ENCODE peak calls at places on chromosomes 11 and 22, in eight cellular contexts. W, J, I, X, S, U, B and N are unnamed samples.

GRCh38 chr11:125514336-125515101 is 18.5 kb upstream of the FEZ1 start:
- DNase-seq in W (no peak), J (peak), I (peak), X (no peak), S (peak), U (no peak), B (peak), N (peak)

GRCh38 chr22:44461083-44461375 is 37.0 kb downstream of the RTL6 start:
- DNase-seq in W (no peak), J (no peak), I (no peak), X (no peak), S (no peak), U (no peak), B (no peak), N (no peak)

GRCh38 chr11:19951558-19952083 is 208.7 kb downstream of the DBX1 start:
- DNase-seq in W (no peak), J (no peak), I (no peak), X (peak), S (peak), U (no peak), B (peak), N (peak)

GRCh38 chr22:19203839-19204238 is 25.3 kb upstream of the SLC25A1 start:
- DNase-seq in W (no peak), J (no peak), I (no peak), X (no peak), S (no peak), U (no peak), B (no peak), N (no peak)

GRCh38 chr11:35158371-35159081 is 19.6 kb downstream of the CD44 start:
- DNase-seq in W (no peak), J (no peak), I (no peak), X (no peak), S (peak), U (no peak), B (peak), N (peak)

GRCh38 chr11:123430736-123431356 is 777 bp downstream of the GRAMD1B start:
- DNase-seq in W (peak), J (no peak), I (no peak), X (peak), S (peak), U (no peak), B (peak), N (peak)

GRCh38 chr11:47514825-47515647 is 37.9 kb downstream of the CELF1 start:
- DNase-seq in W (no peak), J (peak), I (peak), X (peak), S (peak), U (no peak), B (peak), N (peak)

GRCh38 chr11:9607511-9607899 is 34.0 kb downstream of the WEE1 start:
- DNase-seq in W (no peak), J (no peak), I (no peak), X (no peak), S (no peak), U (no peak), B (no peak), N (no peak)

GRCh38 chr11:66543263-66544107 is 2.4 kb downstream of the ZDHHC24 start:
- DNase-seq in W (peak), J (no peak), I (no peak), X (no peak), S (no peak), U (no peak), B (peak), N (peak)

GRCh38 chr11:10490398-10491232 is 35.6 kb downstream of the AMPD3 start:
- DNase-seq in W (peak), J (peak), I (peak), X (peak), S (peak), U (peak), B (peak), N (peak)

GRCh38 chr11:45815747-45816146 is 10.8 kb downstream of the SLC35C1 start:
- DNase-seq in W (no peak), J (no peak), I (no peak), X (peak), S (peak), U (no peak), B (peak), N (no peak)

GRCh38 chr11:31720225-31720624 is 90.9 kb downstream of the PAX6 start:
- DNase-seq in W (no peak), J (no peak), I (no peak), X (no peak), S (no peak), U (no peak), B (no peak), N (no peak)

GRCh38 chr11:32420937-32421532 is 14.3 kb downstream of the WT1 start:
- DNase-seq in W (no peak), J (no peak), I (no peak), X (no peak), S (peak), U (no peak), B (peak), N (no peak)

GRCh38 chr11:76765863-76766350 is 17.2 kb upstream of the TSKU start:
- DNase-seq in W (no peak), J (no peak), I (no peak), X (no peak), S (no peak), U (no peak), B (no peak), N (no peak)

GRCh38 chr22:24383061-24383460 is 44.3 kb upstream of the ADORA2A start:
- DNase-seq in W (no peak), J (no peak), I (no peak), X (no peak), S (no peak), U (no peak), B (no peak), N (no peak)

GRCh38 chr22:42300286-42301071 is 30.0 kb upstream of the TCF20 start:
- DNase-seq in W (no peak), J (no peak), I (no peak), X (no peak), S (peak), U (no peak), B (no peak), N (no peak)

GRCh38 chr11:47394322-47395224 is 13.8 kb upstream of the SLC39A13 start:
- DNase-seq in W (peak), J (no peak), I (no peak), X (no peak), S (no peak), U (no peak), B (peak), N (peak)

GRCh38 chr22:27252282-27253049 is 549.1 kb downstream of the MN1 start:
- DNase-seq in W (no peak), J (peak), I (peak), X (peak), S (peak), U (peak), B (peak), N (peak)

GRCh38 chr11:123478352-123478986 is 48.4 kb downstream of the GRAMD1B start:
- DNase-seq in W (peak), J (no peak), I (peak), X (peak), S (peak), U (no peak), B (peak), N (peak)

GRCh38 chr11:70677232-70677916 is 279.0 kb downstream of the CTTN start:
- DNase-seq in W (no peak), J (no peak), I (no peak), X (no peak), S (no peak), U (no peak), B (no peak), N (no peak)

GRCh38 chr22:35312198-35313059 is 12.7 kb downstream of the TOM1 start:
- DNase-seq in W (no peak), J (peak), I (no peak), X (no peak), S (peak), U (peak), B (peak), N (no peak)

GRCh38 chr22:43152355-43153071 is 1.2 kb downstream of the TSPO start:
- DNase-seq in W (peak), J (no peak), I (no peak), X (peak), S (peak), U (peak), B (peak), N (peak)

GRCh38 chr11:34308821-34309585 is 48.8 kb downstream of the ABTB2 start:
- DNase-seq in W (no peak), J (peak), I (peak), X (peak), S (no peak), U (no peak), B (peak), N (peak)

GRCh38 chr11:14451825-14452224 is 47.8 kb downstream of the COPB1 start:
- DNase-seq in W (no peak), J (no peak), I (no peak), X (no peak), S (no peak), U (no peak), B (no peak), N (no peak)

GRCh38 chr22:31271485-31271884 is 20.8 kb downstream of the PIK3IP1 start:
- DNase-seq in W (no peak), J (no peak), I (no peak), X (no peak), S (no peak), U (no peak), B (no peak), N (peak)

GRCh38 chr11:1756791-1757771 is 6.6 kb downstream of the CTSD start:
- DNase-seq in W (no peak), J (no peak), I (no peak), X (no peak), S (no peak), U (no peak), B (no peak), N (no peak)

GRCh38 chr11:44684886-44685285 is 41.9 kb upstream of the TSPAN18 start:
- DNase-seq in W (no peak), J (no peak), I (no peak), X (no peak), S (no peak), U (no peak), B (no peak), N (no peak)

GRCh38 chr11:8332196-8332595 is 68.5 kb upstream of the LMO1 start:
- DNase-seq in W (no peak), J (no peak), I (no peak), X (no peak), S (no peak), U (no peak), B (no peak), N (no peak)

GRCh38 chr11:9697766-9698165 is 33.9 kb downstream of the SWAP70 start:
- DNase-seq in W (no peak), J (no peak), I (no peak), X (no peak), S (no peak), U (no peak), B (no peak), N (no peak)

GRCh38 chr11:67268036-67268683 is 1.9 kb downstream of the GRK2 start:
- DNase-seq in W (peak), J (no peak), I (no peak), X (no peak), S (no peak), U (peak), B (no peak), N (no peak)

GRCh38 chr11:123235687-123236261 is 40.7 kb upstream of the CLMP start:
- DNase-seq in W (no peak), J (peak), I (no peak), X (no peak), S (no peak), U (no peak), B (peak), N (peak)

GRCh38 chr11:6481012-6481923 is at the start of the genes ARFIP2 and TIMM10B:
- DNase-seq in W (peak), J (peak), I (peak), X (peak), S (peak), U (peak), B (peak), N (peak)

GRCh38 chr22:36156515-36157419 is 3.8 kb downstream of the APOL3 start:
- DNase-seq in W (peak), J (peak), I (peak), X (no peak), S (peak), U (peak), B (peak), N (peak)

GRCh38 chr11:72069787-72070251 is 10.5 kb downstream of the NUMA1 start:
- DNase-seq in W (peak), J (peak), I (peak), X (peak), S (peak), U (peak), B (peak), N (peak)

GRCh38 chr11:58900479-58901420 is 38.5 kb upstream of the GLYATL1 start:
- DNase-seq in W (peak), J (peak), I (peak), X (peak), S (peak), U (no peak), B (peak), N (peak)

GRCh38 chr22:37242395-37242918 is 1.6 kb downstream of the RAC2 start:
- DNase-seq in W (peak), J (no peak), I (no peak), X (no peak), S (peak), U (no peak), B (peak), N (peak)

DNA sequence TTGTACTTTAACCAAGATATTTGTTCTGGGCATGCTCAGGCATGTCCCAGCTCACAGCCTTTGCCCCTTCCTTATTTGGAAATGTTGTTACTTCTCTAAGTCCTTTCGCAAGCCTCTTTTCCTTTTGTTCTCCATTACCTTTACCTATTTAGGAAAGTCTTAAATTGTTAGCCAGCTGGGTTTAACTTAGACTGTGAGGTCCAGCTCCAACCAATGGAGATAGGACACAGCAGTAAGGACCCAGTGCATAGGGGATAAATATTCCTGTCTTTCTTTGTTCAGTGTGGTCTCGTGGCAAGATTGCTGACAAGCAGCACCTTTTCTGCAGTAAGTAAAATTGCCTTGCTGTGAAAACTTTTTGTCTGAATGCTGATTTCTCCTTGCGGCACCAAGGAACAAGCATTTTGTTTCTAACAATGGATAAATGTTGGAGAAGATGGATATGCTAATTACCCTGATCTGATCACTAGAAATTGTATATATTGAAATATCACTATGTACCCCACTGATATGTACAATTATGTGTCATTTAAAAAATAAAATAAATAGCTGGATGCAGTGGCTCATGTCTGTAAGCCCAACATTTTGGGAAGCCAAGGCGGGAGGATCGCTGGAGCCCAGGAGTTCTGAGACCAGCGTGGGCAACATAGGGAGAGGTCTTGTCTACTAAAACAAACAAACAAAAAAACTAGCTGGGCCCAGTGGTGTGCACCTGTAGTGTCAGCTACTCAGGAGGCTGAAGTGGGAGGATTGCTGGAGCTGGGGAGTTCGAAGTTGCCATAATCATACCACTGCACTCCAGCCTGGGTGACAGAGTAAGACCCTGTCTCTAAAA is 31.9 kb upstream of the FTH1 start:
- DNase-seq in W (no peak), J (no peak), I (no peak), X (peak), S (peak), U (no peak), B (no peak), N (peak)
- TF ChIP-seq CTCF in W (no peak), J (no peak), I (no peak), X (no peak), S (no peak), U (no peak), B (no peak), N (no peak)

DNA sequence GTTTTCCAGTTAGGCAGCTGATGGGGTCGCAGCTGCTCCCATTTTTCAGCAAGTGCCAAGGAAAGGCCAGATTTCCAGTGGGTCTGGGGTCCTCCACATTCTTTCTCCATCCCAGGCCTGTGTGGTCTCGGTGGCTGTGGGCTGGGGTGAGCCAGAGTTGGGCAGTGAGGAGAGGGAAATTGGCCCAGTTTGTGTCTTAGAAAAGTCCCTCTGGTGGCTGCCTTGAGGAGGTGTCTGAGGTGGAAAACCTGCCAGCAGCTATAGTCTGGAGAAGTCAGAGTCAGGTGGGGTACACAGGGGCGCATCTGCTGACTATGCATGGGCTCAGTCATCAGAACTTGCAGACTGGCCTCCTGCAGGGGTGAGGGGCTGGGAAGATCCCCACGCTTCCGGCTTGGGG is 30.5 kb downstream of the MRGPRD start:
- DNase-seq in W (no peak), J (no peak), I (no peak), X (peak), S (no peak), U (no peak), B (peak), N (peak)
- H3K4me3 ChIP-seq in W (no peak), J (no peak), I (no peak), X (no peak), S (no peak), U (no peak), B (no peak), N (no peak)

DNA sequence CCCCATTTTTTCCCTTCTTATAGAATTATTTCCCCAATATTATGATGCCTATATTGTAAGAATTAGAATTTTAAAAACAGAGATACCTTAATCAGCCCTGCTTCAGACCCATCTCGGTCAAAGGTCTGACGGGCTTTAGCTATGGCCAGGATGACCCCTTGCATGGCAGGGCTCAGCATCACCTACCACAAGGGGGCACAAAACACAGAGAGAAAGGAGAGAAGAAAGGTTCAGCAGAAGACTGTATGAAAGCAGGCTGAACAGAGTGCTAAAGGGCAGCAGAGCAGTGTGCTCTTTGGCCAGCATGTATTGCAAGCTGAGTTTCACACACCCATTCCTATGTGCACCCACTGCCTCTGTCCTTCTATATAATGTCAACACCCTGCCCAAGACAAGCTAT is 26.8 kb downstream of the CLDN25 start:
- DNase-seq in W (no peak), J (no peak), I (peak), X (peak), S (peak), U (no peak), B (peak), N (peak)
- TF ChIP-seq CTCF in W (peak), J (peak), I (peak), X (peak), S (peak), U (no peak), B (peak), N (peak)

GRCh38 chr22:22714600-22715361 is 70.4 kb downstream of the GGTLC2 start:
- DNase-seq in W (no peak), J (no peak), I (no peak), X (no peak), S (no peak), U (peak), B (no peak), N (no peak)
- H3K4me3 ChIP-seq in W (no peak), J (no peak), I (no peak), X (no peak), S (no peak), U (no peak), B (no peak), N (no peak)